ENCODE peak calls at places on chromosomes 13 and 19, in six cellular contexts. P, L, J, G, A and Z are unnamed samples.
A peak's percentile ranks its signal among the peaks of the same experiment; 100 is the strongest.

GRCh38 chr13:65679240-65679639 is 1550.9 kb downstream of the PCDH9 start:
- DNase-seq in P (no peak), L (no peak), J (no peak), G (no peak), A (peak; percentile 46), Z (no peak)

GRCh38 chr19:17020823-17021222 is 5.8 kb downstream of the CPAMD8 start:
- DNase-seq in P (no peak), L (peak; percentile 30), J (no peak), G (no peak), A (no peak), Z (peak; percentile 10)

GRCh38 chr19:52993342-52994178 is 20.2 kb upstream of the ERVV-1 start:
- DNase-seq in P (peak; percentile 53), L (peak; percentile 79), J (peak; percentile 83), G (peak; percentile 89), A (peak; percentile 79), Z (no peak)

GRCh38 chr19:18160792-18161690 is 8.1 kb downstream of the PIK3R2 start:
- DNase-seq in P (no peak), L (peak; percentile 78), J (peak; percentile 89), G (peak; percentile 90), A (peak; percentile 32), Z (no peak)

GRCh38 chr13:75417647-75418046 is 64.3 kb downstream of the TBC1D4 start:
- DNase-seq in P (peak; percentile 29), L (peak; percentile 83), J (no peak), G (no peak), A (no peak), Z (no peak)

GRCh38 chr13:82627183-82627582 is 1255.1 kb downstream of the SLITRK1 start:
- DNase-seq in P (peak; percentile 77), L (peak; percentile 89), J (no peak), G (no peak), A (peak; percentile 51), Z (no peak)

GRCh38 chr13:20891034-20891433 is 11.5 kb downstream of the XPO4 start:
- DNase-seq in P (no peak), L (no peak), J (no peak), G (no peak), A (no peak), Z (no peak)

GRCh38 chr13:80454245-80454644 is 113.3 kb upstream of the SPRY2 start:
- DNase-seq in P (peak; percentile 29), L (no peak), J (no peak), G (no peak), A (peak; percentile 84), Z (no peak)

GRCh38 chr19:45952691-45953505 is 20.8 kb downstream of the NOVA2 start:
- DNase-seq in P (peak; percentile 25), L (peak; percentile 42), J (no peak), G (peak; percentile 79), A (peak; percentile 22), Z (peak; percentile 31)

GRCh38 chr19:18437481-18438330 is at the start of gene ISYNA1:
- DNase-seq in P (no peak), L (peak; percentile 28), J (peak; percentile 82), G (peak; percentile 89), A (peak; percentile 58), Z (no peak)

GRCh38 chr19:14368011-14368513 is 13.2 kb upstream of the ADGRE5 start:
- DNase-seq in P (no peak), L (no peak), J (no peak), G (no peak), A (no peak), Z (no peak)

GRCh38 chr13:50894042-50894441 is 15.5 kb upstream of the RNASEH2B start:
- DNase-seq in P (no peak), L (no peak), J (no peak), G (no peak), A (no peak), Z (no peak)

GRCh38 chr13:100512422-100512821 is 76.2 kb downstream of the GGACT start:
- DNase-seq in P (no peak), L (no peak), J (no peak), G (no peak), A (peak; percentile 61), Z (no peak)

GRCh38 chr13:87884874-87885273 is 213.7 kb downstream of the SLITRK5 start:
- DNase-seq in P (peak; percentile 5), L (peak; percentile 29), J (no peak), G (no peak), A (peak; percentile 52), Z (no peak)

GRCh38 chr19:718251-719024 is 9.7 kb downstream of the PALM start:
- DNase-seq in P (no peak), L (no peak), J (no peak), G (peak; percentile 78), A (no peak), Z (no peak)
- H3K4me3 ChIP-seq in P (no peak overlapping the region), L (no peak overlapping the region), J (no peak overlapping the region), G (no peak overlapping the region), A (no peak overlapping the region), Z (no peak overlapping the region)

DNA sequence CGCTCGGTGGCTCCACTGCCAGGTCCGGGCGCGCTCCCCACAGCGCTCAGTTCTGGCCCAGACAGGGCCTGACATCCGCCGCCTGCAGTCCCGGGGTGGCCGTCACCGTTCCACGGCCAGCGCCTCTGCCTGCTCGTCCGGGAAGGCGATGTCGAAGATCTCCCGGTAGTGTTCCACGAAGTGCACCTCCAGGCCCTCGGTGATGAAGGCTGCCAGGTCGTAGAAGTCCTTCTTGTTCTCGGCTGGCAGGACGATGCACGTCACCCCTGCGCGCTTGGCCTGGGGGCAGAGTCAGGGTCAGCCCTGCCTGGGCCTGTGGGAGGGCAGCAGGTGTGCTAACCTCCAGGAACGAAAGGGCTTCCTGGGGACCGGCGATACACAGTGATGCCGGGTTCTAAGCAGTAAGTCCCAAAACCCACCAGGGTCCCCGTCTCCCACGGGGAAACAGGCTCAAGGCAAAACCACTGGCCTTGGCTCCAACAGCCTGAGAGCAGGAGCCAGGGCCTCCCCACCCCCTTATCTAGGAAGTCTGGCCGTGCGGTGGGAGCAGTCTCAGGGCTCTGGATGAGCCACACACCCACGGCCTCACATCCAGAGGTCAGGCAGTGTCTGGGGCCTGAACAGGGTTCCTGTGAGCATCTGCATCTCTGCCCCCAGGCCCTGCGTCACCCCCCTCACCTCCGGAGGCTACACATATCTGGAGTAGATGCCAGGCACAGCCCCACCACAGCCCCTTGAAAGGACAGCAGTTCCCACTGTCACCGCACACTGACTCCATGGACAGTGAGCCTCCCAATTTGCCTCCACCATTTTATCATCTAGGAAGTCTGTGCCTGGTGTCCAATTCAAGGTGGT is 2.1 kb downstream of the RPL36 start:
- DNase-seq in P (no peak), L (no peak), J (peak; percentile 65), G (peak; percentile 83), A (no peak), Z (no peak)
- H3K4me3 ChIP-seq in P (peak overlapping the region; percentile 98), L (peak overlapping the region; percentile 97), J (peak overlapping the region; percentile 79), G (peak overlapping the region; percentile 83), A (peak overlapping the region; percentile 99), Z (peak overlapping the region; percentile 88)

GRCh38 chr13:73073050-73073449 is 14.2 kb downstream of the KLF5 start:
- DNase-seq in P (no peak), L (no peak), J (no peak), G (no peak), A (no peak), Z (no peak)
- H3K4me3 ChIP-seq in P (no peak overlapping the region), L (no peak overlapping the region), J (no peak overlapping the region), G (no peak overlapping the region), A (no peak overlapping the region), Z (no peak overlapping the region)

GRCh38 chr19:41569481-41570150 is 6.3 kb upstream of the CEACAM21 start:
- DNase-seq in P (no peak), L (no peak), J (no peak), G (no peak), A (no peak), Z (no peak)
- H3K4me3 ChIP-seq in P (no peak overlapping the region), L (no peak overlapping the region), J (no peak overlapping the region), G (no peak overlapping the region), A (no peak overlapping the region), Z (no peak overlapping the region)